ENCODE peak calls at places on chromosomes 16 and 17, in four cellular contexts. V, C, G and E are unnamed samples.

GRCh38 chr17:61368049-61368831 is 31.4 kb upstream of the TBX2 start:
- DNase-seq in V (no peak), C (no peak), G (no peak), E (no peak)

GRCh38 chr17:65774787-65775186 is 213.3 kb upstream of the AXIN2 start:
- DNase-seq in V (no peak), C (no peak), G (no peak), E (no peak)

GRCh38 chr16:4702466-4702808 is 9.1 kb downstream of the NUDT16L1 start:
- DNase-seq in V (no peak), C (no peak), G (peak; percentile 79), E (no peak)

GRCh38 chr16:51048544-51048943 is 102.5 kb downstream of the SALL1 start:
- DNase-seq in V (no peak), C (no peak), G (peak; percentile 23), E (no peak)

GRCh38 chr16:2512920-2513404 is 790 bp upstream of the ATP6V0C start:
- DNase-seq in V (no peak), C (no peak), G (no peak), E (peak; percentile 68)

GRCh38 chr17:66426397-66427033 is 124.1 kb downstream of the PRKCA start:
- DNase-seq in V (peak; percentile 75), C (no peak), G (peak; percentile 38), E (no peak)

GRCh38 chr16:82092711-82093110 is 57.7 kb downstream of the HSD17B2 start:
- DNase-seq in V (no peak), C (no peak), G (no peak), E (no peak)

GRCh38 chr17:42387663-42388380 is 420 bp downstream of the STAT3 start:
- DNase-seq in V (peak; percentile 52), C (no peak), G (peak; percentile 42), E (peak; percentile 52)

GRCh38 chr17:59853168-59853918 is 39.4 kb downstream of the TUBD1 start:
- DNase-seq in V (no peak), C (peak; percentile 97), G (peak; percentile 99), E (no peak)

GRCh38 chr17:75504347-75505151 is 10.8 kb downstream of the CASKIN2 start:
- DNase-seq in V (no peak), C (no peak), G (peak; percentile 32), E (no peak)

GRCh38 chr17:74864866-74865395 is 5.2 kb upstream of the GRIN2C start:
- DNase-seq in V (peak; percentile 82), C (no peak), G (peak; percentile 52), E (peak; percentile 66)

GRCh38 chr17:46984892-46985291 is 5.8 kb upstream of the RPRML start:
- DNase-seq in V (no peak), C (no peak), G (no peak), E (no peak)

GRCh38 chr17:82202981-82203380 is 9.7 kb downstream of the CCDC57 start:
- DNase-seq in V (no peak), C (no peak), G (no peak), E (no peak)

GRCh38 chr17:41864498-41864836 is 756 bp downstream of the KLHL11 start:
- DNase-seq in V (no peak), C (no peak), G (no peak), E (no peak)

GRCh38 chr16:21940570-21940969 is 12.6 kb upstream of the UQCRC2 start:
- DNase-seq in V (no peak), C (no peak), G (no peak), E (no peak)

GRCh38 chr16:85227924-85228462 is 115.7 kb upstream of the CIBAR2 start:
- DNase-seq in V (peak; percentile 55), C (no peak), G (no peak), E (no peak)

GRCh38 chr17:78127888-78128615 is 503 bp downstream of the TMC6 start:
- DNase-seq in V (no peak), C (no peak), G (no peak), E (peak; percentile 88)